ENCODE peak calls at places on chromosome 2, in nine cellular contexts. Z, D, B, E, R, A, P, I and F are unnamed samples.

GRCh38 chr2:219997341-219997851 is 370.0 kb downstream of the SLC4A3 start:
- DNase-seq in D (peak), I (no peak), B (peak), A (peak), Z (peak), R (no peak), E (peak), P (no peak), F (peak)

GRCh38 chr2:154706660-154707059 is 8.2 kb downstream of the KCNJ3 start:
- DNase-seq in E (no peak), B (no peak), P (no peak), Z (no peak), A (no peak), R (no peak), D (no peak), I (no peak), F (no peak)

GRCh38 chr2:157355618-157356017 is 30.0 kb upstream of the ERMN start:
- DNase-seq in B (no peak), E (no peak), R (no peak), I (no peak), P (no peak), A (no peak), D (no peak), Z (no peak), F (peak)

GRCh38 chr2:70069049-70069448 is 18.2 kb upstream of the PCBP1 start:
- DNase-seq in P (peak), E (no peak), A (no peak), Z (no peak), D (no peak), I (no peak), R (no peak), B (no peak), F (peak)

GRCh38 chr2:43950383-43951008 is 45.3 kb downstream of the LRPPRC start:
- DNase-seq in P (no peak), I (no peak), E (peak), A (no peak), R (peak), B (no peak), Z (peak), D (peak), F (peak)

GRCh38 chr2:396903-397302 is 109.0 kb upstream of the ALKAL2 start:
- DNase-seq in D (no peak), P (no peak), B (no peak), A (no peak), Z (no peak), I (no peak), R (no peak), E (no peak), F (no peak)

GRCh38 chr2:215973954-215974699 is 39.2 kb downstream of the MREG start:
- DNase-seq in Z (no peak), I (peak), B (no peak), E (peak), P (no peak), A (no peak), D (no peak), R (no peak), F (peak)

GRCh38 chr2:85926931-85927527 is 38.2 kb upstream of the ST3GAL5 start:
- DNase-seq in D (no peak), R (no peak), B (no peak), I (no peak), Z (no peak), E (no peak), P (no peak), A (no peak), F (peak)

GRCh38 chr2:696463-696862 is 19.3 kb upstream of the TMEM18 start:
- DNase-seq in I (no peak), Z (peak), P (no peak), B (no peak), A (no peak), E (no peak), R (no peak), D (no peak), F (no peak)

GRCh38 chr2:25939257-25939668 is 43.0 kb downstream of the KIF3C start:
- DNase-seq in E (no peak), D (no peak), I (no peak), Z (no peak), P (no peak), R (no peak), A (no peak), B (no peak), F (no peak)

GRCh38 chr2:194697439-194697838 is 959.6 kb upstream of the SLC39A10 start:
- DNase-seq in Z (no peak), B (no peak), E (no peak), D (no peak), R (no peak), I (no peak), P (no peak), A (no peak), F (no peak)

GRCh38 chr2:239768907-239769573 is 256.1 kb downstream of the NDUFA10 start:
- DNase-seq in P (no peak), D (no peak), R (no peak), A (no peak), B (no peak), E (no peak), I (no peak), Z (no peak), F (no peak)

GRCh38 chr2:216216951-216217903 is 108.1 kb downstream of the XRCC5 start:
- DNase-seq in D (peak), R (peak), P (no peak), B (no peak), E (peak), I (no peak), A (no peak), Z (peak), F (peak)

GRCh38 chr2:215930505-215931233 is 82.7 kb downstream of the MREG start:
- DNase-seq in E (no peak), B (no peak), A (no peak), Z (no peak), P (no peak), R (no peak), D (no peak), I (no peak), F (peak)

GRCh38 chr2:240224676-240225075 is 84.2 kb upstream of the OTOS start:
- DNase-seq in B (no peak), R (no peak), A (no peak), I (no peak), E (no peak), P (no peak), D (peak), Z (no peak), F (peak)

GRCh38 chr2:41722668-41723369 is 325.0 kb upstream of the PKDCC start:
- DNase-seq in Z (no peak), I (no peak), B (no peak), D (peak), A (peak), R (peak), P (no peak), E (peak), F (peak)

GRCh38 chr2:198471291-198471690 is 666.9 kb downstream of the PLCL1 start:
- DNase-seq in R (no peak), B (no peak), D (no peak), E (no peak), A (no peak), Z (peak), I (no peak), P (no peak), F (no peak)

GRCh38 chr2:71811726-71812125 is 335.9 kb downstream of the CYP26B1 start:
- DNase-seq in D (no peak), E (no peak), A (no peak), B (no peak), R (no peak), I (no peak), Z (no peak), P (no peak), F (no peak)

GRCh38 chr2:160970052-160970846 is 190.0 kb upstream of the TANK start:
- DNase-seq in E (peak), P (no peak), I (no peak), D (peak), R (peak), A (no peak), B (peak), Z (peak), F (peak)

GRCh38 chr2:46026431-46026830 is 270.8 kb upstream of the EPAS1 start:
- DNase-seq in B (no peak), A (no peak), P (no peak), R (no peak), D (no peak), I (no peak), Z (no peak), E (no peak), F (no peak)

GRCh38 chr2:7701807-7702206 is 784.6 kb downstream of the RNF144A start:
- DNase-seq in P (no peak), D (no peak), I (no peak), A (no peak), Z (no peak), E (no peak), B (no peak), R (no peak), F (no peak)

GRCh38 chr2:15935675-15936074 is 4.7 kb upstream of the MYCN start:
- DNase-seq in E (no peak), I (no peak), B (no peak), Z (no peak), R (no peak), P (no peak), D (no peak), A (no peak), F (no peak)

GRCh38 chr2:8662239-8662879 is 19.5 kb upstream of the ID2 start:
- DNase-seq in Z (no peak), B (no peak), I (no peak), A (no peak), R (no peak), P (no peak), E (peak), D (no peak), F (peak)

GRCh38 chr2:189249171-189249570 is 69.6 kb upstream of the COL5A2 start:
- DNase-seq in E (no peak), Z (no peak), B (no peak), R (no peak), I (no peak), D (no peak), A (no peak), P (no peak), F (peak)

GRCh38 chr2:12847694-12848093 is 131.0 kb downstream of the TRIB2 start:
- DNase-seq in B (no peak), I (no peak), E (no peak), R (no peak), A (no peak), Z (no peak), P (no peak), D (no peak), F (no peak)

GRCh38 chr2:64770137-64770780 is 116.5 kb upstream of the SERTAD2 start:
- DNase-seq in B (no peak), R (peak), E (no peak), P (no peak), I (no peak), A (no peak), Z (no peak), D (no peak), F (peak)

GRCh38 chr2:239830066-239830717 is 194.9 kb downstream of the NDUFA10 start:
- DNase-seq in R (no peak), E (no peak), D (no peak), A (no peak), B (no peak), Z (no peak), P (no peak), I (no peak), F (peak)